ENCODE peak calls at places on chromosomes 13 and 19, in ten cellular contexts. B is spleen, O is esophagus squamous epithelium, L is GM12878, S is A549, I is NB4, T is lower leg skin, M is Peyer's patch, F is breast epithelium, G is suprapubic skin. H is an unnamed sample.

GRCh38 chr19:36573020-36573947 is at the start of gene ZNF529:
- DNase-seq in B (peak), O (peak), L (peak), S (peak), I (peak), T (peak), M (peak), F (peak), G (peak), H (peak)

GRCh38 chr13:99191900-99192399 is 8.7 kb upstream of the UBAC2 start:
- DNase-seq in B (no peak), O (no peak), L (no peak), S (no peak), I (no peak), T (peak), M (no peak), F (no peak), G (no peak), H (no peak)

GRCh38 chr13:44792096-44792495 is 197.2 kb downstream of the NUFIP1 start:
- DNase-seq in B (no peak), O (no peak), L (no peak), S (no peak), I (no peak), T (no peak), M (no peak), F (no peak), G (no peak), H (no peak)

GRCh38 chr13:27379694-27380596 is 44.5 kb upstream of the GTF3A start:
- DNase-seq in B (no peak), O (no peak), L (no peak), S (peak), I (peak), T (peak), M (peak), F (peak), G (no peak), H (peak)

GRCh38 chr13:77507931-77508776 is 27.4 kb upstream of the SCEL start:
- DNase-seq in B (no peak), O (no peak), L (no peak), S (peak), I (no peak), T (no peak), M (no peak), F (no peak), G (no peak), H (no peak)

GRCh38 chr13:113182046-113182445 is 23.6 kb downstream of the PROZ start:
- DNase-seq in B (no peak), O (no peak), L (no peak), S (no peak), I (no peak), T (no peak), M (no peak), F (no peak), G (no peak), H (no peak)

GRCh38 chr13:50081106-50081898 is 66.1 kb downstream of the KCNRG start:
- DNase-seq in B (peak), O (peak), L (no peak), S (peak), I (peak), T (peak), M (peak), F (peak), G (no peak), H (peak)

GRCh38 chr13:97282705-97283104 is 60.6 kb downstream of the MBNL2 start:
- DNase-seq in B (no peak), O (no peak), L (no peak), S (no peak), I (no peak), T (no peak), M (no peak), F (no peak), G (no peak), H (no peak)

GRCh38 chr19:41957161-41957837 is 1.8 kb downstream of the RABAC1 start:
- DNase-seq in B (no peak), O (no peak), L (no peak), S (no peak), I (no peak), T (no peak), M (peak), F (no peak), G (no peak), H (no peak)

GRCh38 chr13:24663089-24663395 is 17.2 kb upstream of the ATP12A start:
- DNase-seq in B (no peak), O (no peak), L (no peak), S (no peak), I (no peak), T (peak), M (no peak), F (no peak), G (no peak), H (no peak)
- TF ChIP-seq CTCF in B (no peak), O (no peak), L (no peak), S (no peak), I (no peak), T (no peak), M (no peak), F (no peak), G (no peak), H (no peak)

DNA sequence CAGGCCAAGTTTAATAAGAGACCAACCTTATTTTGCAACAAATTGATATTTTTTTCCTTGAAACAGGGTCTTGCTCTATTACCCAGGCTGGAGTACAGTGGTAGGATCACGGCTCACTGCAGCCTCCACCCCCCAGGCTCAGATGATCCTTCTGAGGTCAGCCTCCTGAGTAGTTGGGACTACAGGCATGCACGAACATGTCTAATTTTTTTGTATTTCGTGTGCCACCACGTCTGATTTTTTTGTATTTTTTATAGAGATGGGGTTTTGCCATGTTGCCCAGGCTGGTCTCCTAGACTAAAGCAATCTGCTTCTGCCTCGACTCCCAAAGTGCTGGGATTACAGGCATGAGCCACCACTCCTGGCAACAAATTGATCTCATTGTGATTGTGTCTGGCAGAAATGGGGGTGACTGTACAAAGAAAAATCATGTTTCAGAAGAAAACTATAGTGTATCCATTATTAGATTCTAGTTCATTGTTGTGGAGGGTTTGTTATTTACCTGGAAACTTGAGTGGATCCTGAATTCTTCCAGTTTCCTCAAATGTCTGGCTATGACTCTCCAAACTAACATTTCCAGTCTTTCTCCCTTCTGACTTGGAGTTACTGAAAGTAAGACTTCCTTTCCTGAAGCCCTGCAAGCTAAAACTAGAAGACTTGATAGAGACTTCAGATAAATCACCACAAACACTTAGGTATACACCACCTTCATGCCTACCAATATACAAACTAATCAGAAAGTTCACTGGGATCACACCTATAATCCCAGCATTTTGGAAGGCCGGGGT is 17.3 kb upstream of the AKT2 start:
- DNase-seq in B (peak), O (no peak), L (no peak), S (no peak), I (no peak), T (no peak), M (no peak), F (no peak), G (no peak), H (no peak)
- TF ChIP-seq POLR2A in B (no peak), O (no peak), L (no peak), S (no peak), I (no peak), T (no peak), M (no peak), F (no peak), G (no peak), H (no peak)

DNA sequence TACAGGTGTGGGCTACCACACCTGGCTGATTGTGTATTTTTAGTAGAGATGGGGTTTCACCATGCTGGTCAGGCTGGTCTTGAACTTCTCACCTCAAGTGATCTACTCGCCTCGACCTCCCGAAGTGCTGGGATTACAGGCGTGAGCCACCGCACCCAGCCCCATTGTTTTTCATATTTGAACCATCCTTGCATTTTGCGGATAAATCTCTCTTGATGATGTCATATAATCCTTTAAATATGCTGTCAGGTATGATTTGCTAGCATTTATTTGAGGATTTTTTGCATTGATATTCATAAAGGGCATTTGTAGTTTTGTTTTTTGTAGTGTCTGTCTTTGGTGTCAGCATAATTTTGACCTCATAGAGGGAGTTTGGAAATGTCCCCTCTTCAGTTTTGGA is 5.7 kb downstream of the ZNF101 start:
- DNase-seq in B (no peak), O (no peak), L (no peak), S (no peak), I (no peak), T (no peak), M (no peak), F (no peak), G (peak), H (no peak)
- H3K4me3 ChIP-seq in B (no peak), O (no peak), L (no peak), S (no peak), I (no peak), T (no peak), M (no peak), F (no peak), G (no peak), H (no peak)

GRCh38 chr13:48647625-48648024 is 6.1 kb upstream of the CYSLTR2 start:
- DNase-seq in B (no peak), O (no peak), L (no peak), S (no peak), I (no peak), T (no peak), M (no peak), F (no peak), G (no peak), H (no peak)
- TF ChIP-seq CTCF in B (no peak), O (no peak), L (peak), S (no peak), I (no peak), T (no peak), M (no peak), F (no peak), G (no peak), H (no peak)

GRCh38 chr19:1592755-1593628 is at the start of gene MBD3:
- DNase-seq in B (peak), O (peak), L (peak), S (peak), I (peak), T (peak), M (peak), F (peak), G (peak), H (peak)
- TF ChIP-seq POLR2A in B (no peak), O (peak), L (peak), S (peak), I (peak), T (no peak), M (no peak), F (peak), G (no peak), H (peak)

DNA sequence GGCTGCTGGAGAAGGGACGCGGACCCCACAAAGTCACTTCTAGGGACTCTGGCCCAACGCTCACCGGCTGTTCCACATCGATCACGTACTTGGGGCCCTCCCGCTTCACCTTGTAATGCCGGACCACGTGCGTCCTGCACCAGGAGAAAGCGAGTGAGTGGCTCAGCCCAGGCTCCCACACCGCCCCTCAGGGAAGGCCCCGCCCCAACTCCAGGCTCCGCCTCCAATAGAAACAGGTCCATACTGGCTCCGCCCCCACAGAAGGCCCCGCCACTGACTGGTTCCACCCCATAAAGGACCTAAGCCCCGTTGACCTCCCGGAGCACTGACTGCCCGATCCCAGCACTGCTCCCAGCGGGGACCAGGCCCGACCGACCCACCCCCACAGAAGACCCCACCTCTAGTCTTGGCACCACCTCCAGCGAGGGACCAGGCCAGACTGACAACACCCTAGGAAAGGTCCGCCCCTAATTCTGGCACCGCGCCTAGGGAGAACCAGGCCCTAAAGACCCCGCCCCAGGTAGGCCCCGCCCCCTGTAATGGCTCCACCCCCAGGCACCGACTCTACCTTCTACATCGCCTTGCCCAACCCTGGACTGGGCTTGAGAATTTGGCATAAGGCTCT is 11.3 kb downstream of the STAP2 start:
- DNase-seq in B (peak), O (peak), L (no peak), S (peak), I (peak), T (peak), M (peak), F (peak), G (peak), H (peak)
- H3K4me3 ChIP-seq in B (peak), O (peak), L (no peak), S (no peak), I (no peak), T (no peak), M (peak), F (no peak), G (peak), H (peak)

GRCh38 chr19:12139885-12140544 is at the start of gene ZNF20:
- DNase-seq in B (peak), O (peak), L (peak), S (peak), I (peak), T (peak), M (peak), F (peak), G (peak), H (peak)

GRCh38 chr19:12139309-12139708 is 841 bp downstream of the ZNF20 start:
- DNase-seq in B (no peak), O (no peak), L (no peak), S (no peak), I (no peak), T (peak), M (no peak), F (no peak), G (no peak), H (no peak)

GRCh38 chr19:12141405-12141736 is 1.2 kb upstream of the ZNF20 start:
- DNase-seq in B (no peak), O (no peak), L (no peak), S (no peak), I (no peak), T (no peak), M (no peak), F (no peak), G (no peak), H (no peak)

GRCh38 chr19:12140545-12141404 is 625 bp upstream of the ZNF20 start:
- DNase-seq in B (peak), O (peak), L (peak), S (peak), I (peak), T (peak), M (peak), F (peak), G (peak), H (peak)

GRCh38 chr19:12137541-12137940 is 2.6 kb downstream of the ZNF20 start:
- DNase-seq in B (no peak), O (no peak), L (no peak), S (no peak), I (peak), T (peak), M (no peak), F (no peak), G (no peak), H (no peak)
- TF ChIP-seq CTCF in B (no peak), O (no peak), L (peak), S (no peak), I (peak), T (no peak), M (no peak), F (no peak), G (no peak), H (no peak)

H was measured in tibial nerve.